ENCODE peak calls at places on chromosomes 7 and 10, in six cellular contexts. One of them, this sample, is unnamed. For H3K4me1, the result is how much of the 10 kb centered on the place peaks cover.

GRCh38 chr7:27244488-27245123 is 2.0 kb downstream of the EVX1 start:
- DNase-seq in K562: no peak
- DNase-seq in aorta: no peak
- DNase-seq in CD4-positive, alpha-beta memory T cell: no peak
- DNase-seq in cardiac muscle cell: no peak
- DNase-seq in right atrium auricular region: no peak
- DNase-seq in this sample: no peak

GRCh38 chr7:34354906-34355305 is 303.1 kb upstream of the NPSR1 start:
- DNase-seq in aorta: no peak
- DNase-seq in K562: no peak
- DNase-seq in right atrium auricular region: no peak
- DNase-seq in CD4-positive, alpha-beta memory T cell: no peak
- DNase-seq in cardiac muscle cell: no peak
- DNase-seq in this sample: no peak

GRCh38 chr7:68269410-68269809 is 1272.8 kb downstream of the TYW1 start:
- DNase-seq in cardiac muscle cell: no peak
- DNase-seq in CD4-positive, alpha-beta memory T cell: no peak
- DNase-seq in K562: no peak
- DNase-seq in right atrium auricular region: no peak
- DNase-seq in aorta: no peak
- DNase-seq in this sample: no peak

GRCh38 chr10:71795248-71795647 is 21.9 kb upstream of the VSIR start:
- DNase-seq in K562: peak
- DNase-seq in aorta: no peak
- DNase-seq in right atrium auricular region: no peak
- DNase-seq in CD4-positive, alpha-beta memory T cell: no peak
- DNase-seq in cardiac muscle cell: peak
- DNase-seq in this sample: peak

GRCh38 chr10:100008708-100009282 is 952 bp downstream of the DNMBP start:
- DNase-seq in CD4-positive, alpha-beta memory T cell: no peak
- DNase-seq in K562: no peak
- DNase-seq in aorta: no peak
- DNase-seq in right atrium auricular region: no peak
- DNase-seq in cardiac muscle cell: no peak
- DNase-seq in this sample: peak

GRCh38 chr7:127799535-127800305 is 147.7 kb downstream of the SND1 start:
- DNase-seq in cardiac muscle cell: no peak
- DNase-seq in CD4-positive, alpha-beta memory T cell: no peak
- DNase-seq in aorta: no peak
- DNase-seq in K562: no peak
- DNase-seq in right atrium auricular region: no peak
- DNase-seq in this sample: no peak

GRCh38 chr10:99234739-99235468 is 748 bp downstream of the HPSE2 start:
- DNase-seq in aorta: no peak
- DNase-seq in K562: no peak
- DNase-seq in CD4-positive, alpha-beta memory T cell: no peak
- DNase-seq in cardiac muscle cell: no peak
- DNase-seq in right atrium auricular region: no peak
- DNase-seq in this sample: no peak

GRCh38 chr7:7808156-7808555 is 89.7 kb upstream of the RPA3 start:
- DNase-seq in K562: peak
- DNase-seq in aorta: no peak
- DNase-seq in CD4-positive, alpha-beta memory T cell: no peak
- DNase-seq in cardiac muscle cell: no peak
- DNase-seq in right atrium auricular region: no peak
- DNase-seq in this sample: no peak

GRCh38 chr10:48550071-48550691 is 54.7 kb downstream of the ARHGAP22 start:
- DNase-seq in aorta: no peak
- DNase-seq in K562: no peak
- DNase-seq in CD4-positive, alpha-beta memory T cell: no peak
- DNase-seq in right atrium auricular region: no peak
- DNase-seq in cardiac muscle cell: no peak
- DNase-seq in this sample: no peak

GRCh38 chr7:128742206-128742605 is 3.0 kb downstream of the CALU start:
- DNase-seq in right atrium auricular region: no peak
- DNase-seq in cardiac muscle cell: no peak
- DNase-seq in aorta: no peak
- DNase-seq in CD4-positive, alpha-beta memory T cell: no peak
- DNase-seq in K562: no peak
- DNase-seq in this sample: no peak

GRCh38 chr10:72653383-72654096 is 27.7 kb upstream of the MICU1 start:
- DNase-seq in K562: no peak
- DNase-seq in cardiac muscle cell: no peak
- DNase-seq in right atrium auricular region: no peak
- DNase-seq in CD4-positive, alpha-beta memory T cell: no peak
- DNase-seq in aorta: no peak
- DNase-seq in this sample: no peak

GRCh38 chr7:65722361-65722792 is 150.5 kb upstream of the VKORC1L1 start:
- DNase-seq in right atrium auricular region: peak
- DNase-seq in aorta: no peak
- DNase-seq in K562: peak
- DNase-seq in cardiac muscle cell: peak
- DNase-seq in CD4-positive, alpha-beta memory T cell: peak
- DNase-seq in this sample: peak

GRCh38 chr7:129771201-129771927 is 159.8 kb downstream of the NRF1 start:
- DNase-seq in right atrium auricular region: no peak
- DNase-seq in CD4-positive, alpha-beta memory T cell: no peak
- DNase-seq in aorta: no peak
- DNase-seq in K562: no peak
- DNase-seq in cardiac muscle cell: no peak
- DNase-seq in this sample: no peak

GRCh38 chr10:48470115-48470892 is 134.6 kb downstream of the ARHGAP22 start:
- DNase-seq in aorta: no peak
- DNase-seq in right atrium auricular region: no peak
- DNase-seq in CD4-positive, alpha-beta memory T cell: no peak
- DNase-seq in K562: peak
- DNase-seq in cardiac muscle cell: peak
- DNase-seq in this sample: no peak

GRCh38 chr10:87054373-87055295 is 34.5 kb downstream of the FAM25A start:
- DNase-seq in CD4-positive, alpha-beta memory T cell: no peak
- DNase-seq in K562: no peak
- DNase-seq in aorta: no peak
- DNase-seq in right atrium auricular region: no peak
- DNase-seq in cardiac muscle cell: no peak
- DNase-seq in this sample: no peak

GRCh38 chr10:44355630-44356029 is 29.3 kb downstream of the CXCL12 start:
- DNase-seq in cardiac muscle cell: no peak
- DNase-seq in right atrium auricular region: no peak
- DNase-seq in K562: no peak
- DNase-seq in aorta: peak
- DNase-seq in CD4-positive, alpha-beta memory T cell: no peak
- DNase-seq in this sample: no peak

GRCh38 chr7:51356849-51357516 is 40.4 kb upstream of the COBL start:
- DNase-seq in aorta: no peak
- DNase-seq in CD4-positive, alpha-beta memory T cell: no peak
- DNase-seq in K562: no peak
- DNase-seq in right atrium auricular region: no peak
- DNase-seq in cardiac muscle cell: no peak
- DNase-seq in this sample: no peak

GRCh38 chr7:104453190-104453589 is 124.8 kb downstream of the LHFPL3 start:
- DNase-seq in right atrium auricular region: no peak
- DNase-seq in CD4-positive, alpha-beta memory T cell: no peak
- DNase-seq in cardiac muscle cell: no peak
- DNase-seq in aorta: no peak
- DNase-seq in K562: no peak
- DNase-seq in this sample: no peak

GRCh38 chr10:98470850-98471249 is 24.1 kb upstream of the HPS1 start:
- DNase-seq in K562: no peak
- DNase-seq in cardiac muscle cell: no peak
- DNase-seq in right atrium auricular region: no peak
- DNase-seq in CD4-positive, alpha-beta memory T cell: no peak
- DNase-seq in aorta: no peak
- DNase-seq in this sample: no peak

GRCh38 chr7:133910761-133911160 is 216.4 kb upstream of the LRGUK start:
- DNase-seq in cardiac muscle cell: no peak
- DNase-seq in aorta: no peak
- DNase-seq in right atrium auricular region: no peak
- DNase-seq in K562: no peak
- DNase-seq in CD4-positive, alpha-beta memory T cell: no peak
- DNase-seq in this sample: peak

GRCh38 chr7:14714161-14714728 is 188.3 kb downstream of the DGKB start:
- DNase-seq in right atrium auricular region: no peak
- DNase-seq in CD4-positive, alpha-beta memory T cell: no peak
- DNase-seq in K562: no peak
- DNase-seq in aorta: no peak
- DNase-seq in cardiac muscle cell: no peak
- DNase-seq in this sample: no peak

GRCh38 chr7:134184767-134185166 is 57.6 kb downstream of the LRGUK start:
- DNase-seq in CD4-positive, alpha-beta memory T cell: no peak
- DNase-seq in K562: no peak
- DNase-seq in right atrium auricular region: no peak
- DNase-seq in aorta: no peak
- DNase-seq in cardiac muscle cell: no peak
- DNase-seq in this sample: no peak

GRCh38 chr7:17988136-17988535 is 39.5 kb downstream of the PRPS1L1 start:
- DNase-seq in K562: no peak
- DNase-seq in CD4-positive, alpha-beta memory T cell: no peak
- DNase-seq in cardiac muscle cell: peak
- DNase-seq in right atrium auricular region: no peak
- DNase-seq in aorta: no peak
- DNase-seq in this sample: no peak

GRCh38 chr7:77199008-77199966 is at the start of gene FGL2:
- DNase-seq in aorta: peak
- DNase-seq in right atrium auricular region: peak
- DNase-seq in CD4-positive, alpha-beta memory T cell: peak
- DNase-seq in K562: no peak
- DNase-seq in cardiac muscle cell: peak
- DNase-seq in this sample: peak

GRCh38 chr10:73838827-73839226 is 27.4 kb upstream of the NDST2 start:
- DNase-seq in cardiac muscle cell: no peak
- DNase-seq in CD4-positive, alpha-beta memory T cell: no peak
- DNase-seq in aorta: no peak
- DNase-seq in K562: no peak
- DNase-seq in right atrium auricular region: no peak
- DNase-seq in this sample: no peak

GRCh38 chr7:131026297-131027003 is 292.4 kb upstream of the KLF14 start:
- DNase-seq in CD4-positive, alpha-beta memory T cell: no peak
- DNase-seq in right atrium auricular region: no peak
- DNase-seq in aorta: no peak
- DNase-seq in cardiac muscle cell: no peak
- DNase-seq in K562: no peak
- DNase-seq in this sample: no peak

GRCh38 chr7:131028293-131028692 is 294.3 kb upstream of the KLF14 start:
- DNase-seq in right atrium auricular region: no peak
- DNase-seq in CD4-positive, alpha-beta memory T cell: no peak
- DNase-seq in aorta: no peak
- DNase-seq in K562: no peak
- DNase-seq in cardiac muscle cell: no peak
- DNase-seq in this sample: no peak

GRCh38 chr7:131031100-131031868 is 296.4 kb upstream of the MKLN1 start:
- DNase-seq in aorta: no peak
- DNase-seq in K562: no peak
- DNase-seq in cardiac muscle cell: no peak
- DNase-seq in CD4-positive, alpha-beta memory T cell: no peak
- DNase-seq in right atrium auricular region: no peak
- DNase-seq in this sample: no peak

GRCh38 chr7:131029002-131029401 is 295.0 kb upstream of the KLF14 start:
- DNase-seq in CD4-positive, alpha-beta memory T cell: no peak
- DNase-seq in cardiac muscle cell: no peak
- DNase-seq in right atrium auricular region: no peak
- DNase-seq in aorta: no peak
- DNase-seq in K562: no peak
- DNase-seq in this sample: no peak

DNA sequence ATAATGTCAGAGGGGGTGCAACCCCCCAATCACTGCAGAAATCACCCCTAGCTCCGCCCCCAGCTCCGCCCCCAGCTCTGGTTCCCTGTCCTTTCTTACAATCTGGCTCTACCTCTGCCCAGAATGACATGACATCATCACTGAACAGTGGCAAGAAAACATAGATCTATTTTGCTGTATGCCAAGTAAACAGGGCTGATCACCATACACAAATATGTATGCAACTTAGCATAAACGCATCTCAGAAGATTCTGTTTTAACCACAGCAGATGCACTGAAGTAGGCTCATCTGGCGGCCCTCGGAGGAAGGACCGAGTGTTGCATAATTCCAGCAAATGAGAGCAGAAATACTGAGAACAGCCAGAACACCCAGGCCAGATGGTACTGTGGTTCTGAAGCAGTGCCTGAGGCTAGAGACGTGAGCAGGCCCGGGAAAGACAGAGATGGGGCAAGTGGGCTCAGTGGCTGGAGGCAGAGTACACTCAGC is 293.3 kb upstream of the KLF14 start:
- DNase-seq in cardiac muscle cell: no peak
- DNase-seq in right atrium auricular region: peak
- DNase-seq in K562: no peak
- DNase-seq in CD4-positive, alpha-beta memory T cell: peak
- DNase-seq in aorta: no peak
- DNase-seq in this sample: no peak
- H3K4me1 ChIP-seq in cardiac muscle cell: under half
- H3K4me1 ChIP-seq in right atrium auricular region: under half
- H3K4me1 ChIP-seq in K562: under half
- H3K4me1 ChIP-seq in CD4-positive, alpha-beta memory T cell: half or more
- H3K4me1 ChIP-seq in aorta: under half
- H3K4me1 ChIP-seq in this sample: under half

GRCh38 chr10:59003203-59003602 is 173.2 kb upstream of the PHYHIPL start:
- DNase-seq in aorta: no peak
- DNase-seq in right atrium auricular region: no peak
- DNase-seq in CD4-positive, alpha-beta memory T cell: no peak
- DNase-seq in K562: no peak
- DNase-seq in cardiac muscle cell: no peak
- DNase-seq in this sample: no peak
- H3K4me1 ChIP-seq in aorta: under half
- H3K4me1 ChIP-seq in right atrium auricular region: under half
- H3K4me1 ChIP-seq in CD4-positive, alpha-beta memory T cell: under half
- H3K4me1 ChIP-seq in K562: under half
- H3K4me1 ChIP-seq in cardiac muscle cell: under half
- H3K4me1 ChIP-seq in this sample: under half

DNA sequence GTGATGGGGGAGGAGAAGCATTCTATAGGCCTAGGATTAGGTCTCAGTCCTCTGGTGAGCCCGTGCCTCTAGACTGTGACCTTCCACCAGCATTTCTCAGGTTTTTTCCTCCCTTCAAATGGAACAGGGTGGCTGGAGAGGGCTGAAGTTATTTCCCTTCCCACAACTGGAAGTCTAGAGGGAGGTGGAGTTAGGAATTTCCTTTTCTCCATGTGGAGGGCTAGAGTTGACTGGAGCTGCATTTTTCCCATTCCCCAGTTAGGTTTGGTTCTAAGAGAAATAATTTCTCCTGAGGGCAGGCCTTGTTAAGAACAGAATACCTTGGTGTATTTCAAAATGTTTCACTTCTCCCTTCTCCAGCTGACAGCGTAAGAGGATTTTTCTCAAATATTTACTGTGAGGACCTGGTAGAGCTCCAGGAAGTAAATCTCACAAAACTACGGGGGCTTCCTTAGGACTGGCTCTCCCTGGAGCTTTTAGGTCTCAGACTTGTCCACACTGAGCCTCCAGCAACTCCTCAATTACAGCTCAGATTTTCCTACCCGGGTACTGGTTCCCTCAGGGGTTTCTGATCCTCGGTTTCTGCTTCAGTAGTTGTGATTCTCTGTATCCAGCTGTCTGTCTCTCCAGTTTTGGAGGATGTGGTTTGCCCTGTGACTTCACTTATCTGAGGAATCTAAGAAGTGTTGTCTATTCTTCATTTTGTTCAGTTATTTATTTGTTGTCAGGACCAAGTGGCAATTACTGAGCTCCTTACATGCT is 6.0 kb upstream of the REEP3 start:
- DNase-seq in K562: no peak
- DNase-seq in right atrium auricular region: no peak
- DNase-seq in aorta: no peak
- DNase-seq in cardiac muscle cell: peak
- DNase-seq in CD4-positive, alpha-beta memory T cell: peak
- DNase-seq in this sample: peak
- H3K4me1 ChIP-seq in K562: under half
- H3K4me1 ChIP-seq in right atrium auricular region: under half
- H3K4me1 ChIP-seq in aorta: under half
- H3K4me1 ChIP-seq in cardiac muscle cell: under half
- H3K4me1 ChIP-seq in CD4-positive, alpha-beta memory T cell: half or more
- H3K4me1 ChIP-seq in this sample: under half

GRCh38 chr7:92820191-92820590 is 16.2 kb downstream of the CDK6 start:
- DNase-seq in aorta: no peak
- DNase-seq in cardiac muscle cell: no peak
- DNase-seq in K562: no peak
- DNase-seq in CD4-positive, alpha-beta memory T cell: no peak
- DNase-seq in right atrium auricular region: no peak
- DNase-seq in this sample: no peak
- H3K4me1 ChIP-seq in aorta: under half
- H3K4me1 ChIP-seq in cardiac muscle cell: under half
- H3K4me1 ChIP-seq in K562: under half
- H3K4me1 ChIP-seq in CD4-positive, alpha-beta memory T cell: under half
- H3K4me1 ChIP-seq in right atrium auricular region: under half
- H3K4me1 ChIP-seq in this sample: under half

This sample was measured in OCI-LY7.